ENCODE peak calls at places on chromosome 22, in eight cellular contexts. S, Y, H, Q, V, M, D and B are unnamed samples.

GRCh38 chr22:44538071-44538470 is 40.0 kb upstream of the RTL6 start:
- DNase-seq in V (no peak), Q (no peak), S (peak; percentile 65), Y (peak; percentile 21), D (no peak), H (peak; percentile 56), M (peak; percentile 40), B (no peak)

GRCh38 chr22:23144432-23144831 is 845 bp upstream of the RAB36 start:
- DNase-seq in Y (no peak), S (no peak), V (no peak), D (no peak), H (no peak), Q (no peak), M (no peak), B (no peak)

GRCh38 chr22:49593509-49593908 is 234.2 kb downstream of the BRD1 start:
- DNase-seq in M (no peak), H (no peak), Y (no peak), D (no peak), S (no peak), Q (no peak), V (no peak), B (peak; percentile 1)

GRCh38 chr22:48742191-48742555 is 1085.5 kb downstream of the BRD1 start:
- DNase-seq in D (no peak), M (no peak), H (no peak), S (no peak), Y (no peak), Q (peak; percentile 47), V (no peak), B (no peak)

GRCh38 chr22:50102946-50103345 is 13.1 kb downstream of the MOV10L1 start:
- DNase-seq in Y (peak; percentile 12), D (no peak), Q (no peak), V (no peak), S (no peak), M (no peak), H (no peak), B (no peak)

GRCh38 chr22:39349967-39350802 is at the start of gene SYNGR1:
- DNase-seq in Y (no peak), V (no peak), S (peak; percentile 44), M (no peak), D (no peak), Q (peak; percentile 74), H (no peak), B (no peak)

GRCh38 chr22:23180301-23180892 is at the start of gene BCR:
- DNase-seq in Q (peak; percentile 88), Y (peak; percentile 42), D (peak; percentile 68), S (peak; percentile 89), M (peak; percentile 71), V (no peak), H (peak; percentile 66), B (peak; percentile 82)

GRCh38 chr22:49936018-49936972 is 17.9 kb downstream of the CRELD2 start:
- DNase-seq in Q (peak; percentile 96), S (peak; percentile 93), M (peak; percentile 92), D (peak; percentile 78), H (peak; percentile 94), Y (peak; percentile 86), V (peak; percentile 24), B (peak; percentile 92)

GRCh38 chr22:24008381-24009226 is 2.5 kb upstream of the CABIN1 start:
- DNase-seq in Y (no peak), Q (no peak), D (no peak), H (no peak), M (no peak), V (no peak), S (no peak), B (no peak)

GRCh38 chr22:32478994-32479393 is 4.4 kb downstream of the FBXO7 start:
- DNase-seq in Q (no peak), S (peak; percentile 11), Y (no peak), M (no peak), H (no peak), D (no peak), V (no peak), B (no peak)

GRCh38 chr22:23547818-23548500 is 32.1 kb downstream of the IGLL1 start:
- DNase-seq in V (no peak), S (no peak), H (no peak), Y (no peak), D (no peak), M (no peak), Q (no peak), B (no peak)

GRCh38 chr22:25566812-25567211 is 2.3 kb downstream of the GRK3 start:
- DNase-seq in M (no peak), H (no peak), Y (no peak), V (no peak), D (no peak), S (no peak), Q (no peak), B (no peak)

GRCh38 chr22:37636186-37636948 is 3.1 kb upstream of the SH3BP1 start:
- DNase-seq in H (peak; percentile 91), M (peak; percentile 68), D (peak; percentile 84), Y (no peak), Q (no peak), V (no peak), S (peak; percentile 87), B (peak; percentile 51)

GRCh38 chr22:22193923-22194322 is 50.7 kb upstream of the VPREB1 start:
- DNase-seq in Y (no peak), H (no peak), S (no peak), D (no peak), Q (no peak), M (no peak), V (no peak), B (no peak)

GRCh38 chr22:42930810-42931420 is 73.8 kb upstream of the ARFGAP3 start:
- DNase-seq in H (no peak), Y (peak; percentile 33), S (peak; percentile 51), Q (no peak), D (no peak), V (no peak), M (peak; percentile 31), B (no peak)

GRCh38 chr22:39344046-39344390 is 5.8 kb upstream of the SYNGR1 start:
- DNase-seq in H (no peak), D (no peak), M (no peak), Y (no peak), Q (no peak), S (no peak), V (no peak), B (no peak)

GRCh38 chr22:19719055-19719482 is 4.3 kb upstream of the GP1BB start:
- DNase-seq in Y (no peak), D (no peak), Q (peak; percentile 67), M (no peak), H (no peak), V (no peak), S (peak; percentile 45), B (no peak)

GRCh38 chr22:19136915-19137314 is 5.8 kb downstream of the TSSK2 start:
- DNase-seq in Y (no peak), H (no peak), Q (no peak), M (no peak), D (no peak), V (no peak), S (no peak), B (no peak)

GRCh38 chr22:22855617-22856308 is 31.9 kb upstream of the IGLL5 start:
- DNase-seq in H (no peak), M (peak; percentile 21), Q (no peak), D (no peak), Y (no peak), S (peak; percentile 24), V (no peak), B (peak; percentile 48)

DNA sequence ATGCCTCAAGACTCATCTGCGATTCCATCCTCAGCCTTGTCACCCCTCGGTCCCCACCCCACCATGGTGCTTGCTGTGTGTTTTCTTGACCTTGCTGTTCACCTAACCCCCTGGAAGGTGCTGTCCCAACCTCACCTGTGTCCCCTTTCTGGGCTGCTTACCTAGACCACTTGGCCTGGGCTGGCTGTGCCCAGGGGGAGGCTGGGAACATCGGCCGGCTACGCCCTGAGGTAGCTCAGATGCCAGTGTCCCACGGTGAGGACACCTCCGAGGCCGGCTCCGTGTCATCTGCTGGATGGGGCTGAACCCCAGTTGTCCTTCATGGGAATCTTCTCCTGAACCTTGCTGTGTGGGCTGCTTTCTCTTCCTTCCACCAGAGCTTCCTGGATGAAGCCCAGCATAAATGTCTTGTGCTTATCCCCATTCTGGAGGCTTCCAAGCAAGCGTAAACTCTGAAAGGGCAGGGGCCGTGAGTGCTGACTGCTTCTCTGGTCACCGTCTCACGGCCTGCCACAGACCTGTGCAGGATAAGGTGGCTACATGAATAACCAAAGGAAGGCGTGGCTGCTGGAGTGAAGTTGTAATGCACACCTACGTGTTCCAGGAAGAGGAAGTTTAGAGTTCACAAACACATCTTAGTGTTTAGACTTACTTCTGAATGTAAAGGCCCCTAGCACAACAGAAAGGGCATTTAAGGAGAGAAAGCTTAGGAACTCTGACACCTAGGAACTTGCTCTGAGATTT is 724.3 kb downstream of the TBC1D22A start:
- DNase-seq in S (no peak), D (no peak), Q (no peak), H (no peak), Y (no peak), M (no peak), V (no peak), B (peak; percentile 29)
- H3K4me3 ChIP-seq in S (no peak overlapping the region), D (no peak overlapping the region), Q (no peak overlapping the region), H (no peak overlapping the region), Y (no peak overlapping the region), M (no peak overlapping the region), V (no peak overlapping the region), B (no peak overlapping the region)

DNA sequence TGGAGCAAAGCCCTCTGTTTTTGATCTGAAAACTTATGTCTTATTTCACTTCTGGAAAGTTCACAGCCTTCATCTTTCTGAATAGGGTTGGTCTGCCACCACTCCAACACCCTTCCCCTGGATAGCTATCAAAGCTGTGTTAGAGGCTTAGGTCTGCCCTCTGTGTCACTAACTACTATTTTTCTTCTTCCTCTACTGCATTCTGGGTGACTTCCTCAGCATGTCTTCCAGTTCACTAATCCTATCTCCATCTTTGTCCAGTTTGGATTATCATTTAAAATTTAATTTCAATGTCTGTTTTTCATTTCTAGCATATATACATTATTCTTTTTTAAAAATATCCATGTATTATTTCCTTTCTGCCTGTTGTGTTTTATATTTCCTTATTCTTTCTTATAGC is 84.6 kb downstream of the ZNRF3 start:
- DNase-seq in M (no peak), Y (no peak), H (no peak), D (no peak), V (no peak), Q (no peak), S (no peak), B (no peak)
- H3K4me3 ChIP-seq in M (no peak overlapping the region), Y (no peak overlapping the region), H (no peak overlapping the region), D (no peak overlapping the region), V (no peak overlapping the region), Q (no peak overlapping the region), S (no peak overlapping the region), B (no peak overlapping the region)

DNA sequence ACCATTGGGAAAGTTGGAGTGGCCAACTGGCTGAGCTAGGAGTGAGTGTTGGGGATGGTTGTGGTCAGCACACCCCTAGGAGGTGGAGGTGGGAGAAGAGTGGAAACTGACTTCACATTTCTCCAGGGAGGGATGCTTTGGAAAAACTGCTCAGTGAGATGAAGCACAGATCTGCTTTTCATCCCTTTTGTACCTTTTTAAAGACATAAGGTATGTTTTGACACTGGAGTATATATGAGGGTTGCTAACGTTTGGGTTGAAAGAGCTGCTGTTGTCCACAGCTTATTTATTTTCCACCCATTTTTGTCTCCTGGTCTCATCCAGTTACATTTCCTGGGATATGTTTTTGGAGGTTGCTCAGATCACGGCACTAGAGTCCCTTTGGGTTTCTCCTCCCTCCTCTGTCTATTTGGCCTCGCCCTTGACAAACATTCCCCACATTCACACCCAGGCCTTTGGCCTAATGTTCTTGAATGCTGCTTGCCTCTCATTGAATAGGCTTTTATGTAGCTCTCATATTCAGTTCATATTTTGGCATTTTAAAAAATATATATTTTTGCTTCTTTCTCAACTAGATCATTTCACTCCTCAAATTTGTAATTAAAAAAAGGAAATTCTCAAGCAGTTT is 8.3 kb downstream of the SREBF2 start:
- DNase-seq in V (no peak), Y (peak; percentile 65), S (no peak), D (no peak), Q (no peak), H (no peak), M (no peak), B (peak; percentile 52)
- H3K4me3 ChIP-seq in V (no peak overlapping the region), Y (no peak overlapping the region), S (no peak overlapping the region), D (no peak overlapping the region), Q (no peak overlapping the region), H (no peak overlapping the region), M (no peak overlapping the region), B (no peak overlapping the region)

GRCh38 chr22:27372969-27373670 is 428.4 kb downstream of the MN1 start:
- DNase-seq in Y (no peak), H (peak; percentile 91), Q (no peak), D (no peak), M (no peak), S (no peak), V (no peak), B (peak; percentile 88)
- H3K4me3 ChIP-seq in Y (no peak overlapping the region), H (no peak overlapping the region), Q (no peak overlapping the region), D (no peak overlapping the region), M (no peak overlapping the region), S (no peak overlapping the region), V (no peak overlapping the region), B (no peak overlapping the region)